ENCODE peak calls at places on chromosomes 4 and X, in five cellular contexts. H is HCT116, C is hepatocyte, V is endodermal cell, N is PC-3. R is an unnamed sample.

GRCh38 chrX:74382613-74383012 is 38.7 kb upstream of the SLC16A2 start:
- DNase-seq in H (peak; percentile 41), C (peak; percentile 60), V (peak; percentile 90), N (peak; percentile 83), R (peak; percentile 67)

GRCh38 chr4:96356591-96357360 is 516.9 kb downstream of the PDHA2 start:
- DNase-seq in H (no peak), C (no peak), V (no peak), N (no peak), R (no peak)

GRCh38 chr4:128355301-128355700 is 67.7 kb upstream of the PGRMC2 start:
- DNase-seq in H (no peak), C (no peak), V (no peak), N (no peak), R (no peak)

GRCh38 chr4:170853422-170854021 is 763.8 kb upstream of the AADAT start:
- DNase-seq in H (peak; percentile 48), C (peak; percentile 76), V (peak; percentile 86), N (peak; percentile 59), R (peak; percentile 48)

GRCh38 chrX:43676960-43677582 is 21.0 kb downstream of the MAOA start:
- DNase-seq in H (no peak), C (peak; percentile 58), V (no peak), N (no peak), R (no peak)

GRCh38 chr4:15116509-15117079 is 114.3 kb downstream of the CPEB2 start:
- DNase-seq in H (no peak), C (no peak), V (no peak), N (no peak), R (peak; percentile 8)

GRCh38 chrX:109959356-109959871 is 43.5 kb upstream of the TMEM164 start:
- DNase-seq in H (no peak), C (no peak), V (no peak), N (peak; percentile 35), R (no peak)

GRCh38 chr4:15653430-15653829 is 1.7 kb downstream of the FBXL5 start:
- DNase-seq in H (no peak), C (no peak), V (no peak), N (no peak), R (peak; percentile 59)

GRCh38 chrX:48492293-48492910 is 16.4 kb upstream of the PORCN start:
- DNase-seq in H (no peak), C (no peak), V (no peak), N (peak; percentile 40), R (no peak)

GRCh38 chrX:110418220-110418856 is 59.7 kb downstream of the RTL9 start:
- DNase-seq in H (no peak), C (peak; percentile 69), V (peak; percentile 76), N (peak; percentile 67), R (peak; percentile 22)

GRCh38 chr4:158656439-158656838 is 15.2 kb downstream of the C4orf46 start:
- DNase-seq in H (no peak), C (no peak), V (no peak), N (no peak), R (no peak)

GRCh38 chr4:148962539-148963290 is 520.5 kb upstream of the NR3C2 start:
- DNase-seq in H (no peak), C (no peak), V (no peak), N (peak; percentile 73), R (no peak)

GRCh38 chr4:143016171-143016570 is 168.5 kb upstream of the USP38 start:
- DNase-seq in H (no peak), C (no peak), V (no peak), N (no peak), R (no peak)

GRCh38 chr4:172018358-172018757 is 205.2 kb downstream of the GALNTL6 start:
- DNase-seq in H (no peak), C (no peak), V (no peak), N (no peak), R (no peak)

GRCh38 chrX:68498508-68499379 is at the start of gene YIPF6:
- DNase-seq in H (peak; percentile 40), C (peak; percentile 87), V (peak; percentile 87), N (peak; percentile 79), R (peak; percentile 76)

GRCh38 chr4:147088141-147088540 is 142.5 kb upstream of the TTC29 start:
- DNase-seq in H (no peak), C (no peak), V (no peak), N (no peak), R (no peak)

GRCh38 chr4:107120661-107121060 is 84.5 kb upstream of the DKK2 start:
- DNase-seq in H (no peak), C (no peak), V (peak; percentile 46), N (no peak), R (no peak)

GRCh38 chr4:48602222-48602621 is 112.2 kb downstream of the ZAR1 start:
- DNase-seq in H (no peak), C (no peak), V (no peak), N (peak; percentile 82), R (no peak)

GRCh38 chrX:23286731-23287130 is 47.9 kb upstream of the PTCHD1 start:
- DNase-seq in H (no peak), C (no peak), V (no peak), N (no peak), R (no peak)

GRCh38 chrX:140526138-140526537 is 21.3 kb upstream of the SOX3 start:
- DNase-seq in H (no peak), C (no peak), V (peak; percentile 74), N (no peak), R (no peak)

GRCh38 chrX:154991039-154991438 is 31.5 kb downstream of the F8 start:
- DNase-seq in H (no peak), C (no peak), V (no peak), N (no peak), R (no peak)

GRCh38 chrX:118847676-118848075 is 24.1 kb downstream of the ZCCHC12 start:
- DNase-seq in H (peak; percentile 38), C (peak; percentile 68), V (no peak), N (peak; percentile 80), R (peak; percentile 63)

GRCh38 chr4:101458914-101459313 is 111.6 kb upstream of the PPP3CA start:
- DNase-seq in H (no peak), C (no peak), V (no peak), N (no peak), R (no peak)

GRCh38 chr4:102642571-102643298 is 118.0 kb downstream of the MANBA start:
- DNase-seq in H (no peak), C (no peak), V (no peak), N (no peak), R (no peak)

GRCh38 chr4:33080262-33080661 is 2360.1 kb downstream of the PCDH7 start:
- DNase-seq in H (no peak), C (no peak), V (no peak), N (no peak), R (no peak)

GRCh38 chr4:55012363-55013255 is 112.8 kb downstream of the KDR start:
- DNase-seq in H (no peak), C (no peak), V (no peak), N (peak; percentile 38), R (peak; percentile 81)

GRCh38 chr4:138665851-138666250 is 349.7 kb upstream of the NOCT start:
- DNase-seq in H (no peak), C (no peak), V (no peak), N (no peak), R (no peak)

GRCh38 chr4:10090467-10091250 is 25.9 kb downstream of the WDR1 start:
- DNase-seq in H (no peak), C (no peak), V (no peak), N (no peak), R (no peak)

GRCh38 chr4:78776031-78776728 is at the start of gene BMP2K:
- DNase-seq in H (peak; percentile 27), C (peak; percentile 93), V (peak; percentile 95), N (peak; percentile 62), R (peak; percentile 77)

GRCh38 chr4:121519236-121519838 is 138.5 kb upstream of the QRFPR start:
- DNase-seq in H (no peak), C (no peak), V (no peak), N (no peak), R (no peak)

GRCh38 chr4:74223801-74224200 is 65.9 kb downstream of the MTHFD2L start:
- DNase-seq in H (no peak), C (no peak), V (no peak), N (peak; percentile 88), R (no peak)

GRCh38 chr4:152850377-152850776 is 70.6 kb downstream of the ARFIP1 start:
- DNase-seq in H (no peak), C (peak; percentile 13), V (peak; percentile 83), N (peak; percentile 41), R (no peak)

DNA sequence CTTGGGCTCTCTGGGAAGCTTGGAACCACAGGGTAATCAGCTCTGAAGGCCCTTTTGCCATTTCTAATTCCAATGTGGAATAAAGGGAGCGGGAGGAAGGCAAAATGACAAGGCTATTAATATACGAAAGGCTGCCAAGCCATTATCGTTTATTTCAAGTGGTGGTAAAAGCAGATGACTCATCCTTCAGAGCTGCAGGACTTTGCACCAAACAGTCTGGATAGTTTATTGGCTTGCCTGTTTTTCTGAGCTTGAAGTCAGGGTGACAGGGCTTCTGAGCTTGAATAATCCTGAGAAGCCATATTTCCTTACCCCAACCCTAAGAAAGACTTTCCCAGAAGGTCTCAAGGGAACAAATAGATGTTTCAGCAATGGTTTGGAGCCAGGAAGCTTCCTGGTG is 7.7 kb upstream of the GABRE start:
- DNase-seq in H (no peak), C (peak; percentile 39), V (no peak), N (peak; percentile 28), R (peak; percentile 87)
- H3K27ac ChIP-seq in H (no peak overlapping the region), C (peak overlapping the region; percentile 91), V (no peak overlapping the region), N (no peak overlapping the region), R (peak overlapping the region; percentile 81)

DNA sequence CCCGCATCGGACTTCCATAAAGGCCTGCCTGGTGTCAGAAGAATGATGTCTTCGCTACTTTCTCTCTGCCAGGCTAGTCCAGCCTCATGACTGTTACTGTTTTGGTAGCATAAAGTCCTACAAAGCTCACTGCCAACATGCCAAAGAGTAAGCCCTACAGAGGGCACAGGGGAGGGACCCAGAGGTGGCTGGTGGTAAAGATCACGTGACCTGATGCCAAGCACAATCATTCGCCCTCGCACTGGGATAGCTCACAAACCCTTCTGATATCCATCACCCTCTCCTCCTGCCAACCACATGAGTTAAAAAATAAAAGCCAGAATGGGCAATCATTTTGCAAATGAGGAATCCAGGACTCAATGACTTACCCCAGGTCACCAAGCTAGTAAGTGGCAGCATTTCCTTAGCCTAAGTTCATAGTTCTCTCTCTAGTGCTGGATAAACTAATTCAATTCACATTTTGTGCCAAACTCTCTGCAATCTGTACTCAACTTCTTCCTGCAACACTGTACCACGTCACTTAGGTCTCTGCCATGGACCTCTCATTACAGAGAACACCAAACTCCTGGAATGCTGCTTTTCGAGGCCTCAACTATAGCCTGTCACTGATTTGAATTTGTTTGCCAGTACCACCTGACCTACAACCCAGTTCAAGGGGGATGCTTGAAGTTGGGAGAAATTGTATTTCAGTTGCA is 178.1 kb downstream of the SH3KBP1 start:
- DNase-seq in H (no peak), C (no peak), V (no peak), N (no peak), R (no peak)
- H3K4me1 ChIP-seq in H (peaks cover 4% of the 10 kb centered on the region), C (no peaks in the 10 kb centered on the region), V (no peaks in the 10 kb centered on the region), N (peaks cover 22% of the 10 kb centered on the region), R (no peaks in the 10 kb centered on the region)

GRCh38 chrX:9597361-9598035 is 132.6 kb downstream of the TBL1X start:
- DNase-seq in H (no peak), C (no peak), V (no peak), N (no peak), R (no peak)
- H3K27ac ChIP-seq in H (no peak overlapping the region), C (no peak overlapping the region), V (no peak overlapping the region), N (no peak overlapping the region), R (no peak overlapping the region)

DNA sequence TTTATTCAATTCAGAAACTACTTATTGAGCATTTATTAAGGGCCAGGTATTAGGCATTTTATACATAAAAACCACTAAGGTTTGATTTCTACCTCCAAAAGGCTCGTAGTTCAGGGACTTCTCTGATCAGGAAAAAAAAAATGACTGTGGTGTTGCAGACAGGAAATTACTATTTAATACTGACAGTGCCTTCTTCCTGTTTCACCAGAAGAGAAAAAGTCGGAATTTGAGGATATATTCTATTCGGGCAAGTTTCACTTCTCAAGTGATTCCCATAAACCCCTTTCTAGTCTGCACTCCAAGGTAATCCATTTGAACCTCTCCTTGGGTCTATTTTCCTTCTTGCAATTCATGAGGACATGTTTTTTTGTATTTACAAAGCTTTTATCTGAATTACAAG is 15.3 kb upstream of the TASL start:
- DNase-seq in H (no peak), C (no peak), V (no peak), N (no peak), R (no peak)
- H3K4me1 ChIP-seq in H (no peaks in the 10 kb centered on the region), C (no peaks in the 10 kb centered on the region), V (no peaks in the 10 kb centered on the region), N (peaks cover 22% of the 10 kb centered on the region), R (no peaks in the 10 kb centered on the region)

R was measured in small intestine.